ENCODE peak calls at places on chromosomes 3 and 15, in nine cellular contexts. U, R, A, Q, V, M, O, F and D are unnamed samples.

GRCh38 chr15:95324596-95325135 is 1005.8 kb upstream of the NR2F2 start:
- DNase-seq in O (no peak), M (no peak), R (no peak), U (no peak), Q (no peak), F (no peak), V (no peak), A (no peak), D (no peak)

GRCh38 chr15:67383903-67384302 is 129.3 kb downstream of the IQCH start:
- DNase-seq in O (peak; percentile 27), Q (no peak), R (no peak), U (no peak), M (no peak), F (peak; percentile 19), A (no peak), V (no peak), D (no peak)

GRCh38 chr15:78129098-78130011 is 1.9 kb downstream of the CIB2 start:
- DNase-seq in U (peak; percentile 48), F (no peak), O (peak; percentile 34), R (no peak), M (no peak), Q (peak; percentile 30), A (peak; percentile 54), V (no peak), D (no peak)

GRCh38 chr3:11495948-11496557 is 147.7 kb downstream of the VGLL4 start:
- DNase-seq in O (no peak), R (no peak), F (no peak), A (no peak), Q (no peak), M (no peak), U (no peak), V (no peak), D (no peak)

GRCh38 chr15:34942363-34942762 is 27.2 kb downstream of the AQR start:
- DNase-seq in U (no peak), Q (no peak), F (peak; percentile 84), M (no peak), R (no peak), O (no peak), A (no peak), V (no peak), D (no peak)

GRCh38 chr15:43286074-43286473 is 19.3 kb upstream of the TGM5 start:
- DNase-seq in M (no peak), V (peak; percentile 45), U (no peak), F (no peak), O (no peak), R (no peak), A (no peak), Q (no peak), D (no peak)

GRCh38 chr3:111577798-111578685 is 17.1 kb downstream of the ZBED2 start:
- DNase-seq in A (peak; percentile 74), R (no peak), V (no peak), M (no peak), O (peak; percentile 86), Q (no peak), F (peak; percentile 93), U (no peak), D (no peak)

GRCh38 chr15:68399096-68400065 is 32.6 kb downstream of the ITGA11 start:
- DNase-seq in A (no peak), Q (no peak), O (no peak), F (no peak), U (no peak), M (no peak), R (no peak), V (no peak), D (no peak)

GRCh38 chr15:28167042-28167441 is 67.9 kb upstream of the OCA2 start:
- DNase-seq in Q (no peak), F (peak; percentile 5), V (no peak), R (no peak), A (no peak), O (no peak), M (no peak), U (no peak), D (no peak)

GRCh38 chr3:132630612-132631011 is 29.0 kb downstream of the ACAD11 start:
- DNase-seq in Q (no peak), F (no peak), U (no peak), A (no peak), O (no peak), R (no peak), V (no peak), M (no peak), D (no peak)

GRCh38 chr15:100707229-100707628 is 104.8 kb downstream of the ASB7 start:
- DNase-seq in F (no peak), Q (no peak), M (no peak), O (no peak), A (no peak), R (no peak), U (peak; percentile 1), V (no peak), D (no peak)

GRCh38 chr3:182019926-182020325 is 308.2 kb downstream of the SOX2 start:
- DNase-seq in U (no peak), Q (no peak), R (no peak), F (no peak), O (no peak), V (no peak), A (no peak), M (no peak), D (no peak)

GRCh38 chr15:53522878-53523455 is 236.5 kb downstream of the WDR72 start:
- DNase-seq in R (no peak), M (no peak), Q (peak; percentile 33), F (no peak), V (no peak), A (no peak), O (no peak), U (peak; percentile 26), D (no peak)

GRCh38 chr3:175585898-175586297 is 726.8 kb downstream of the NAALADL2 start:
- DNase-seq in M (no peak), V (no peak), O (peak; percentile 68), A (no peak), F (peak; percentile 87), R (no peak), U (no peak), Q (no peak), D (no peak)

GRCh38 chr3:134357261-134357913 is 16.9 kb downstream of the AMOTL2 start:
- DNase-seq in U (no peak), M (no peak), A (no peak), Q (no peak), F (no peak), V (no peak), O (peak; percentile 74), R (no peak), D (no peak)

GRCh38 chr3:52299815-52300611 is 12.4 kb downstream of the GLYCTK start:
- DNase-seq in F (peak; percentile 34), R (no peak), Q (peak; percentile 81), O (peak; percentile 43), V (no peak), M (no peak), A (peak; percentile 84), U (peak; percentile 80), D (peak; percentile 96)

GRCh38 chr3:187616307-187616939 is 53.8 kb downstream of the SST start:
- DNase-seq in F (peak; percentile 55), V (no peak), Q (peak; percentile 32), A (peak; percentile 63), U (peak; percentile 49), R (no peak), O (peak; percentile 78), M (peak; percentile 6), D (peak; percentile 50)

GRCh38 chr3:187610926-187611545 is 59.2 kb downstream of the SST start:
- DNase-seq in U (no peak), A (no peak), F (peak; percentile 6), Q (no peak), V (no peak), R (no peak), O (peak; percentile 79), M (no peak), D (no peak)

GRCh38 chr3:187615630-187616029 is 54.6 kb downstream of the SST start:
- DNase-seq in M (no peak), V (no peak), U (no peak), Q (no peak), O (no peak), R (no peak), F (no peak), A (no peak), D (no peak)

GRCh38 chr3:187618732-187619131 is 51.5 kb downstream of the SST start:
- DNase-seq in F (no peak), R (no peak), M (no peak), A (no peak), Q (no peak), O (no peak), U (no peak), V (no peak), D (no peak)

DNA sequence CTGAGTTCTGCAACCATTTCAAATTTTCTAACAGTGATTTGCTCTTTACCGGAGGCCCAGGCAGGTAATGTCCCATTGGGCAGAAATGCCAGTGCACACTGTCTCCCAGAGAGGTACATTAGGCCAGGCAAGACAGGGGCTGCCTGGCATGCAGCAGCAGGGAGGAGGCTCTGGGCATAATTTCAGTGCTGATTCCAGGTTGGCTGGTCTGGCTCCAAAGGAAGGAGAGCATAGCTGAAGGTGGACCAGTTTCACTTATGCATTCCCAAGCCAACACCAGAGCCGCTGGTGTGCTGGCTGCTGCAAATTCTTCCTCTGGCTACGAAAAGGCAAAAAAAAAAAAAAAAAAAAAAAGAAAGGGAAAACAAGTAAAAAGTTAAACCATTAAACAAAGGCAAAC is 56.6 kb downstream of the SST start:
- DNase-seq in R (no peak), O (no peak), A (no peak), V (no peak), Q (no peak), M (no peak), U (no peak), F (no peak), D (no peak)
- H3K27ac ChIP-seq in R (no peak overlapping the region), O (no peak overlapping the region), A (peak overlapping the region; percentile 57), V (no peak overlapping the region), Q (no peak overlapping the region), M (no peak overlapping the region), U (no peak overlapping the region), F (no peak overlapping the region), D (no peak overlapping the region)

DNA sequence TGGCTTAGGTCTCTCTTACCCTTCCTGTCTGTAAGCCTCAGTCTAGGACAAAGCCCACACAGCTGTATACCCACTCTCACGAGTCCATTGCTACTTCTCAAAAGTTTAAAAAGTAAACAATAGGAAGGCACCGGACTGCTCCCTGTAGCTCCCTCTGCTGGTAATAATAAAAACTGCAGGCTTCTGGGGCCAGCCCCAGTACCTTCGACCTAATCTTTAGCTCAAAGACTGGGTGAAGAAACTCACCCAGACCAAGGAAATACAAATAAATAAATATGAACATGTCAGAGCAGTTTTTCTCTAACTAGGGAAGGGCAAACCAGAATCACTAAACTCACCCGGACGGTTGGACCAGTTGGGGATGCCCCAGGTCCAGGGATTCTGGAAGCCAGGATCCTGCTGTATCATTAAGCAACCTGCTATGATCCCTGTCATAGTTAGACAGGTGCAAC is 5.0 kb downstream of the FAM219B start:
- DNase-seq in F (peak; percentile 46), O (peak; percentile 59), V (no peak), Q (peak; percentile 26), U (peak; percentile 66), R (no peak), M (no peak), A (peak; percentile 74), D (peak; percentile 62)
- H3K27ac ChIP-seq in F (no peak overlapping the region), O (no peak overlapping the region), V (no peak overlapping the region), Q (no peak overlapping the region), U (no peak overlapping the region), R (peak overlapping the region; percentile 5), M (no peak overlapping the region), A (no peak overlapping the region), D (no peak overlapping the region)

GRCh38 chr15:85718271-85718971 is 76.3 kb downstream of the KLHL25 start:
- DNase-seq in U (no peak), V (no peak), A (no peak), O (no peak), M (no peak), R (no peak), F (no peak), Q (no peak), D (no peak)
- H3K27ac ChIP-seq in U (no peak overlapping the region), V (no peak overlapping the region), A (no peak overlapping the region), O (no peak overlapping the region), M (no peak overlapping the region), R (no peak overlapping the region), F (no peak overlapping the region), Q (peak overlapping the region; percentile 75), D (no peak overlapping the region)

GRCh38 chr15:88631464-88632028 is 7.3 kb upstream of the ISG20 start:
- DNase-seq in R (no peak), F (no peak), A (no peak), O (no peak), M (no peak), V (peak; percentile 62), U (no peak), Q (no peak), D (no peak)
- H3K27ac ChIP-seq in R (peak overlapping the region; percentile 65), F (no peak overlapping the region), A (no peak overlapping the region), O (no peak overlapping the region), M (no peak overlapping the region), V (no peak overlapping the region), U (no peak overlapping the region), Q (no peak overlapping the region), D (no peak overlapping the region)